ENCODE peak calls at places on chromosomes 7 and 10, in five cellular contexts. E, Q, Z, C and D are unnamed samples.

GRCh38 chr7:158281441-158281840 is 306.2 kb downstream of the PTPRN2 start:
- DNase-seq in E (no peak), Q (peak; percentile 4), Z (no peak), C (no peak), D (peak; percentile 39)

GRCh38 chr7:43650457-43651052 is 67.6 kb downstream of the STK17A start:
- DNase-seq in E (no peak), Q (no peak), Z (no peak), C (no peak), D (no peak)

GRCh38 chr10:120162471-120162870 is 269.9 kb downstream of the SEC23IP start:
- DNase-seq in E (no peak), Q (no peak), Z (no peak), C (no peak), D (no peak)

GRCh38 chr7:841943-842342 is 9.7 kb downstream of the SUN1 start:
- DNase-seq in E (no peak), Q (no peak), Z (no peak), C (no peak), D (no peak)

GRCh38 chr10:932589-932988 is 1.1 kb upstream of the LARP4B start:
- DNase-seq in E (no peak), Q (no peak), Z (no peak), C (no peak), D (no peak)

GRCh38 chr10:43596546-43596945 is 9.7 kb upstream of the ZNF485 start:
- DNase-seq in E (no peak), Q (no peak), Z (no peak), C (no peak), D (no peak)

GRCh38 chr10:48224979-48225560 is 49.4 kb downstream of the FRMPD2 start:
- DNase-seq in E (no peak), Q (no peak), Z (no peak), C (no peak), D (no peak)

GRCh38 chr7:55474944-55475911 is 97.1 kb downstream of the VOPP1 start:
- DNase-seq in E (no peak), Q (no peak), Z (no peak), C (no peak), D (no peak)

GRCh38 chr10:3090914-3091313 is 23.6 kb downstream of the PFKP start:
- DNase-seq in E (no peak), Q (no peak), Z (no peak), C (no peak), D (no peak)

GRCh38 chr7:104552102-104552501 is 223.7 kb downstream of the LHFPL3 start:
- DNase-seq in E (no peak), Q (peak; percentile 22), Z (peak; percentile 48), C (no peak), D (no peak)

GRCh38 chr10:4765428-4765827 is 60.6 kb upstream of the AKR1E2 start:
- DNase-seq in E (no peak), Q (no peak), Z (no peak), C (no peak), D (no peak)

GRCh38 chr10:36677170-36677768 is 448.1 kb upstream of the ANKRD30A start:
- DNase-seq in E (peak; percentile 32), Q (no peak), Z (no peak), C (peak; percentile 5), D (no peak)

GRCh38 chr7:76037310-76037709 is 10.5 kb downstream of the STYXL1 start:
- DNase-seq in E (no peak), Q (no peak), Z (no peak), C (no peak), D (no peak)

GRCh38 chr10:68327889-68328786 is 3.7 kb upstream of the HNRNPH3 start:
- DNase-seq in E (peak; percentile 26), Q (no peak), Z (no peak), C (peak; percentile 15), D (no peak)

GRCh38 chr10:12700557-12700874 is 301.0 kb downstream of the CCDC3 start:
- DNase-seq in E (no peak), Q (no peak), Z (no peak), C (no peak), D (no peak)